ENCODE peak calls at places on chromosomes 6 and 20, in five cellular contexts. V is AG09309; L is stimulated activated CD4-positive, alpha-beta T cell treated with anti-CD3 and anti-CD28 coated beads, Interleukin-15, amount 100 ng/mL, for 1 hour; R is ovary; Y is effector memory CD4-positive, alpha-beta T cell. G is an unnamed sample.
A peak's percentile ranks its signal among the peaks of the same experiment; 100 is the strongest.

GRCh38 chr6:125871365-125871764 is 80.6 kb downstream of the NCOA7 start:
- DNase-seq in V (no peak), L (no peak), R (no peak), Y (no peak), G (no peak)

GRCh38 chr6:105359419-105360366 is 43.2 kb downstream of the PREP start:
- DNase-seq in V (peak; percentile 77), L (no peak), R (no peak), Y (no peak), G (no peak)

GRCh38 chr20:62183426-62184142 is 756 bp downstream of the MTG2 start:
- DNase-seq in V (no peak), L (no peak), R (no peak), Y (no peak), G (no peak)

GRCh38 chr20:13041574-13042457 is 33.0 kb downstream of the SPTLC3 start:
- DNase-seq in V (no peak), L (no peak), R (no peak), Y (no peak), G (no peak)

GRCh38 chr6:39084506-39084905 is 30.5 kb downstream of the SAYSD1 start:
- DNase-seq in V (no peak), L (no peak), R (no peak), Y (no peak), G (no peak)

GRCh38 chr6:105748737-105749161 is 337.4 kb upstream of the PRDM1 start:
- DNase-seq in V (no peak), L (no peak), R (no peak), Y (no peak), G (no peak)

GRCh38 chr6:82494367-82494766 is 130.8 kb downstream of the TPBG start:
- DNase-seq in V (no peak), L (no peak), R (no peak), Y (no peak), G (no peak)

GRCh38 chr6:15317934-15318902 is 72.3 kb downstream of the JARID2 start:
- DNase-seq in V (no peak), L (no peak), R (no peak), Y (no peak), G (no peak)

GRCh38 chr6:164795091-164795490 is 514.3 kb downstream of the C6orf118 start:
- DNase-seq in V (no peak), L (no peak), R (no peak), Y (no peak), G (no peak)

GRCh38 chr6:140774080-140774505 is 1358.6 kb upstream of the GJE1 start:
- DNase-seq in V (peak; percentile 44), L (no peak), R (no peak), Y (no peak), G (no peak)

G was measured in T follicular helper cell.